ENCODE peak calls at places on chromosomes 16 and 17, in four cellular contexts. F is IMR-90, Z is H9, A is mesenchymal stem cell. J is an unnamed sample.

GRCh38 chr16:1823821-1824220 is 2.8 kb downstream of the HAGH start:
- DNase-seq in F (peak; percentile 59), Z (peak; percentile 75), A (peak; percentile 50), J (no peak)

GRCh38 chr17:57521606-57522435 is 223.3 kb downstream of the CCDC182 start:
- DNase-seq in F (peak; percentile 37), Z (no peak), A (peak; percentile 85), J (no peak)

GRCh38 chr16:78485188-78485898 is 385.9 kb downstream of the WWOX start:
- DNase-seq in F (no peak), Z (no peak), A (no peak), J (no peak)

GRCh38 chr17:53313746-53314145 is 509.0 kb upstream of the KIF2B start:
- DNase-seq in F (no peak), Z (no peak), A (peak; percentile 3), J (no peak)

GRCh38 chr16:80993293-80993691 is 13.4 kb downstream of the CMC2 start:
- DNase-seq in F (peak; percentile 90), Z (no peak), A (peak; percentile 85), J (no peak)

GRCh38 chr16:80477838-80478237 is 63.0 kb upstream of the DYNLRB2 start:
- DNase-seq in F (no peak), Z (no peak), A (no peak), J (no peak)

GRCh38 chr16:81530296-81530721 is 85.7 kb downstream of the CMIP start:
- DNase-seq in F (no peak), Z (no peak), A (no peak), J (no peak)

GRCh38 chr16:25914357-25914962 is 222.7 kb downstream of the HS3ST4 start:
- DNase-seq in F (no peak), Z (no peak), A (no peak), J (no peak)

GRCh38 chr16:71895679-71896385 is 501 bp downstream of the IST1 start:
- DNase-seq in F (peak; percentile 50), Z (no peak), A (peak; percentile 43), J (peak; percentile 6)

GRCh38 chr16:66880288-66881013 is at the start of gene PDP2:
- DNase-seq in F (peak; percentile 90), Z (peak; percentile 99), A (peak; percentile 96), J (peak; percentile 94)

GRCh38 chr17:32609085-32609484 is 122.3 kb downstream of the CDK5R1 start:
- DNase-seq in F (no peak), Z (no peak), A (no peak), J (no peak)

GRCh38 chr17:7549401-7550055 is 670 bp downstream of the TNFSF12 start:
- DNase-seq in F (no peak), Z (no peak), A (peak; percentile 10), J (no peak)

GRCh38 chr17:65039349-65039988 is 17.1 kb downstream of the GNA13 start:
- DNase-seq in F (no peak), Z (no peak), A (no peak), J (no peak)

GRCh38 chr16:61926766-61927165 is 109.5 kb downstream of the CDH8 start:
- DNase-seq in F (no peak), Z (no peak), A (no peak), J (no peak)

GRCh38 chr17:58195518-58196123 is 3.1 kb downstream of the EPX start:
- DNase-seq in F (no peak), Z (no peak), A (no peak), J (no peak)

GRCh38 chr17:74513987-74514631 is 17.2 kb downstream of the CD300LB start:
- DNase-seq in F (peak; percentile 31), Z (peak; percentile 67), A (peak; percentile 79), J (peak; percentile 36)

GRCh38 chr17:44900894-44901293 is 1.6 kb upstream of the EFTUD2 start:
- DNase-seq in F (peak; percentile 83), Z (no peak), A (peak; percentile 84), J (no peak)

GRCh38 chr17:82884341-82884871 is 44.6 kb upstream of the ZNF750 start:
- DNase-seq in F (no peak), Z (no peak), A (no peak), J (no peak)

GRCh38 chr16:24116989-24117388 is 139.1 kb upstream of the CACNG3 start:
- DNase-seq in F (no peak), Z (no peak), A (no peak), J (no peak)

GRCh38 chr17:14760212-14760611 is 459.3 kb downstream of the HS3ST3B1 start:
- DNase-seq in F (no peak), Z (no peak), A (no peak), J (no peak)

GRCh38 chr17:68533887-68534700 is 21.9 kb downstream of the PRKAR1A start:
- DNase-seq in F (peak; percentile 50), Z (no peak), A (peak; percentile 38), J (no peak)

GRCh38 chr17:16488572-16488997 is 3.4 kb downstream of the LRRC75A start:
- DNase-seq in F (no peak), Z (peak; percentile 51), A (no peak), J (no peak)

GRCh38 chr17:16483021-16483645 is 8.9 kb downstream of the LRRC75A start:
- DNase-seq in F (no peak), Z (no peak), A (no peak), J (no peak)

GRCh38 chr17:16484445-16485169 is 7.4 kb downstream of the LRRC75A start:
- DNase-seq in F (no peak), Z (peak; percentile 69), A (no peak), J (no peak)

GRCh38 chr17:16482253-16482652 is 9.7 kb downstream of the LRRC75A start:
- DNase-seq in F (no peak), Z (no peak), A (no peak), J (no peak)

DNA sequence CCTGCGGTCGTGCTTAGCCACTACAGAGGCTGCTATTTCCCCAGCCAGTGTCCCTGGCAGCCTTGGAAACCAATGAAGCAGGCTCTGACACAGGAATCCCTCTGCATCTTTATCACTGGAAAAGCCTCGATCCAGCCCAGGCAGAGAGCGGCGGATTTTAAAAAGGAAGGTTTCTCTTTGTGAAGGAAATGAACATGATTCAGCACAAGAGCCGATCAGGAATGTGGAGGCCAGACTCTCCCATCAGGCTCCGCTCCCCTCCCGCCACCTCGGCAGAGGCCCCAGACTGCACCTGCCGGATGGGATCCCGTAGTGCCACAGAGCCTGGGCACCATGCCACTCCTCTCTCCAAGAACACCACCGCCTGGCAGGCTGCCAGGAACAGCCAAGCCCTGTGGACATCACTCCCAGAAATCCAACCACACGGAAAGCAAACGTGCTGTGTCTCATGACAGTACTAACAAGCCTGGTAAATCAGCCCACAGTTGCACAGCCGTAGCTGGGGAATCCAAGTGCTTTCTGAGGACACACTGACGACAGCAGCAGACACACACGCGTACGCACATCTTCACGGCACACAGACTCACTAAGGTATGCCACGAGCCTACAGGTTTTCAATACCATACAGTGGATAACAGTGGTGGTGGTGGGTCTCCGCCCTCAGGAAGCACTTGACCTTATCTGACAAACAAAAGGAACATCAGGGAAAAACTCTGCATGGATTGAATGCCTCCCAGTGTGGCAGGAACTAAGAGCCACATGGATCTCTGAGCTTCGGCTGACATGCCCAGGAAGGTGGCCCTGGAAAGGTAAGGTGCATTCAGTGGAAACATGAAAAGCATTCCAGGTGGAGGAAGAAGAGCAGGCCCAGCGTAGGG is 5.4 kb downstream of the LRRC75A start:
- DNase-seq in F (peak; percentile 44), Z (peak; percentile 82), A (peak; percentile 48), J (no peak)
- H4K91ac ChIP-seq in F (no peak overlapping the region), Z (peak overlapping the region; percentile 43), A (no peak overlapping the region), J (peak overlapping the region; percentile 19)

GRCh38 chr17:49881054-49881402 is 33.2 kb upstream of the TAC4 start:
- DNase-seq in F (no peak), Z (peak; percentile 52), A (no peak), J (no peak)

GRCh38 chr17:49879505-49879904 is 31.6 kb upstream of the TAC4 start:
- DNase-seq in F (no peak), Z (no peak), A (no peak), J (no peak)

GRCh38 chr17:49880291-49881053 is 32.6 kb upstream of the TAC4 start:
- DNase-seq in F (peak; percentile 44), Z (peak; percentile 98), A (peak; percentile 62), J (peak; percentile 82)

GRCh38 chr17:49875690-49876089 is 27.8 kb upstream of the TAC4 start:
- DNase-seq in F (no peak), Z (peak; percentile 72), A (no peak), J (no peak)

DNA sequence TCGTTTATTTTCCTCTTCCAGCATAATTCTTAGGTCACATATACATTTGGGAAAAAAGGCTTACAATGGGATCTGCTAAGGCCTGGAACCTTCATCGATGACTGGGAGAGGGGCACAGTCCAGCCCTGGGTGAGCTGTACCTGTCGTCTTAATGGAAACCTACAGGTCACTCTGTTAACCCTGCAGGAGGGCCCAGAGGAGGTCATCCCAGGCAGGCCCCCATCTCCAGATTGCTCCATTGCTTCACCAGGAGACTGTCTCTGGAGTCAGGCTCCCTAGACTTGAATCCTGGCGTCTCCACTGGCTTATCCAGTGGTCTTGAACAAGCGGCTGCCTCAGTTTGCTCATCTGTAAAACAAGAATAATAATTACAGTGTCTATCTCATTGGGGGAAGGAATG is 31.1 kb upstream of the TAC4 start:
- DNase-seq in F (no peak), Z (no peak), A (no peak), J (no peak)
- H4K91ac ChIP-seq in F (no peak overlapping the region), Z (no peak overlapping the region), A (no peak overlapping the region), J (no peak overlapping the region)

GRCh38 chr16:29674188-29674587 is 4.8 kb upstream of the QPRT start:
- DNase-seq in F (peak; percentile 40), Z (no peak), A (no peak), J (no peak)
- H4K91ac ChIP-seq in F (no peak overlapping the region), Z (no peak overlapping the region), A (peak overlapping the region; percentile 78), J (no peak overlapping the region)

GRCh38 chr16:83826146-83826913 is 18.6 kb downstream of the HSBP1 start:
- DNase-seq in F (peak; percentile 78), Z (peak; percentile 83), A (peak; percentile 73), J (peak; percentile 80)
- H4K91ac ChIP-seq in F (no peak overlapping the region), Z (no peak overlapping the region), A (no peak overlapping the region), J (no peak overlapping the region)

DNA sequence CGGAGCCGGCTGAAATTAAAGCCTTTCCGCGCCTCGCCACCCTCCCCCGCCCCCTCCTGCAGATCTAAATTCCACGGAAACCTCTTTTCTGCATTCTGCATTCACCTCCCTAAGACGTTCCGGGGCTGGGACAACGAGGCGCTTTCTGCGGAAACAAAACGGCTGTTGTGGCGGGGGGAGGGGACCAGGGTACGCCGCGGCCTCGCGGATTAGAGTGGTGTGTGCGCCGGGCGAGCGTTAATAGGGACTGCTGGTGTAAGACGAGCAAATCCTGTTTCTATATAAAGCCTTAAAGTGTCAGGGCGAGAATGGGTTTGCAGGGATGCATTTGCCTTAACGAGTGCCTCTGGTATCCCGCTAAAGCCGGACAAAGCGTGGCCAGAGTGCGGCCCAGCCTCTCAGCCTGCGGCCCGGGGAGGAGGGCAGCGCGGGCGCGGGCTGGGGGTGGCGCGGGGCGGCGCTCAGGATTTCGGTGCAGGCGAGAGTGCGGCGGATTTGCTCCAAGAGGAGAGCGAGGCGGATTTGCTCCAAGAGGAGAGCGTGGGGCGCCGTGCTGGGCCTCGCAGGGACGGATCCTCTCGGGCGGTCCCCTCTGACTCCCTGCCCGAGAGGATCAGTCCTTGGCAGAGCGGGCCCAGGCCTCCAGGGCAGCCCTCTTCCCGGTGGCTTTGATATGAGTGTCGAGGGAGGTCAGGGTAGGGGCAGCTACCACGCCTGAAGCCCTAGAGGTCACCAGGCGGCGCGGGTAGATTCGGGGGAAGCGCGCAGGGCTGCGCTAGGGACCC is 5.1 kb downstream of the BAHCC1 start:
- DNase-seq in F (peak; percentile 60), Z (peak; percentile 75), A (peak; percentile 77), J (peak; percentile 86)
- H4K91ac ChIP-seq in F (peak overlapping the region; percentile 89), Z (no peak overlapping the region), A (peak overlapping the region; percentile 99), J (peak overlapping the region; percentile 86)

GRCh38 chr16:7101054-7101453 is 231.6 kb upstream of the RBFOX1 start:
- DNase-seq in F (no peak), Z (no peak), A (no peak), J (no peak)
- H4K91ac ChIP-seq in F (no peak overlapping the region), Z (no peak overlapping the region), A (no peak overlapping the region), J (no peak overlapping the region)